ENCODE peak calls at places on chromosome 1, in four cellular contexts. T is H1, O is IMR-90, Y is H9. K is an unnamed sample.

GRCh38 chr1:6535214-6535613 is 19.1 kb downstream of the NOL9 start:
- DNase-seq in Y (no peak), O (no peak), T (no peak), K (no peak)

GRCh38 chr1:58397187-58397820 is 149.2 kb downstream of the OMA1 start:
- DNase-seq in T (no peak), O (peak), Y (no peak), K (peak)

GRCh38 chr1:17723684-17724083 is 31.4 kb upstream of the ACTL8 start:
- DNase-seq in T (no peak), O (no peak), Y (no peak), K (no peak)

GRCh38 chr1:89815040-89815439 is 5.8 kb upstream of the LRRC8D start:
- DNase-seq in O (no peak), Y (no peak), T (no peak), K (no peak)

GRCh38 chr1:97412737-97413136 is 508.1 kb downstream of the DPYD start:
- DNase-seq in Y (no peak), T (no peak), O (peak), K (no peak)

GRCh38 chr1:222068937-222069336 is 327.0 kb upstream of the DUSP10 start:
- DNase-seq in T (no peak), Y (no peak), O (no peak), K (no peak)

GRCh38 chr1:8373547-8374270 is 55.8 kb downstream of the SLC45A1 start:
- DNase-seq in T (no peak), Y (no peak), O (peak), K (peak)

GRCh38 chr1:119903443-119903835 is 7.1 kb upstream of the ADAM30 start:
- DNase-seq in Y (no peak), T (no peak), O (peak), K (no peak)

GRCh38 chr1:16438516-16438915 is 1.3 kb upstream of the SPATA21 start:
- DNase-seq in Y (no peak), O (no peak), T (no peak), K (no peak)

GRCh38 chr1:180194546-180195207 is 35.4 kb upstream of the LHX4 start:
- DNase-seq in O (no peak), T (no peak), Y (peak), K (no peak)

GRCh38 chr1:50604580-50604979 is 181.3 kb upstream of the DMRTA2 start:
- DNase-seq in Y (no peak), O (no peak), T (no peak), K (peak)

GRCh38 chr1:110069302-110070281 is 880 bp downstream of the ALX3 start:
- DNase-seq in Y (peak), T (peak), O (no peak), K (no peak)
- H4K5ac ChIP-seq in Y (no peak), T (no peak), O (no peak), K (no peak)

GRCh38 chr1:165897326-165898303 is 70.2 kb downstream of the UCK2 start:
- DNase-seq in O (peak), T (no peak), Y (peak), K (no peak)
- H3K4me2 ChIP-seq in O (peak), T (no peak), Y (no peak), K (no peak)

GRCh38 chr1:201515895-201516294 is 9.0 kb upstream of the CSRP1 start:
- DNase-seq in O (no peak), Y (no peak), T (no peak), K (no peak)

GRCh38 chr1:201516511-201517127 is 9.7 kb upstream of the CSRP1 start:
- DNase-seq in Y (no peak), T (no peak), O (no peak), K (no peak)

GRCh38 chr1:201517631-201518030 is 10.7 kb upstream of the CSRP1 start:
- DNase-seq in O (no peak), Y (no peak), T (no peak), K (peak)

GRCh38 chr1:201515062-201515750 is 8.3 kb upstream of the CSRP1 start:
- DNase-seq in Y (no peak), O (no peak), T (no peak), K (no peak)

GRCh38 chr1:201518105-201518504 is 11.2 kb upstream of the CSRP1 start:
- DNase-seq in O (no peak), Y (no peak), T (no peak), K (no peak)
- H4K8ac ChIP-seq in O (no peak), Y (no peak), T (no peak), K (no peak)

GRCh38 chr1:61459345-61459744 is 265.6 kb downstream of the TM2D1 start:
- DNase-seq in O (no peak), Y (no peak), T (no peak), K (no peak)

GRCh38 chr1:61461406-61462384 is 263.2 kb downstream of the TM2D1 start:
- DNase-seq in O (no peak), T (no peak), Y (no peak), K (peak)

GRCh38 chr1:61463220-61463619 is 261.7 kb downstream of the TM2D1 start:
- DNase-seq in Y (no peak), O (no peak), T (no peak), K (no peak)

GRCh38 chr1:61457526-61457925 is 267.4 kb downstream of the TM2D1 start:
- DNase-seq in T (no peak), O (no peak), Y (no peak), K (no peak)

DNA sequence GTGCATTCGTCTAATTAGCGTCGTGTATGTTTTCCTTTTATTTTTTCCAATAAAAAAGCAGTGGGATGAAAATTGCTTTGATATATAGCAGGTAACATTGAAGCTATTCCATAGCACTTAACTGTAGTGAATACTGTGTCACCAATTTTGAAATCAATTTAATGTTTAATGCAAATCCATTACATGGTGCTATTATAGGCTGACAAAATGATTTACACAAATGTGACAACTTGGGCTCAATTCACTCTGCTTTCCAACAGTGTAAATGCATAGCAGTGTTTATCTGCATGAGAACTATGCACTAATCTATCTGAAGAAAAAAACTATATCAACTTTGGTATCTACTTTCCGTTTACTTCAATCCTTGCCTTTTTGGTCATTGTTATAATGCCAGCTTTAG is 264.7 kb downstream of the TM2D1 start:
- DNase-seq in O (no peak), T (no peak), Y (no peak), K (no peak)
- H4K5ac ChIP-seq in O (no peak), T (no peak), Y (no peak), K (no peak)

GRCh38 chr1:21572735-21573277 is 63.6 kb downstream of the ALPL start:
- DNase-seq in O (no peak), Y (no peak), T (no peak), K (no peak)

GRCh38 chr1:21573475-21573874 is 64.3 kb downstream of the ALPL start:
- DNase-seq in O (no peak), Y (no peak), T (no peak), K (no peak)

GRCh38 chr1:21574464-21575151 is 65.4 kb downstream of the ALPL start:
- DNase-seq in O (no peak), T (peak), Y (peak), K (peak)

GRCh38 chr1:21575351-21575942 is 66.2 kb downstream of the ALPL start:
- DNase-seq in O (no peak), Y (no peak), T (no peak), K (no peak)

DNA sequence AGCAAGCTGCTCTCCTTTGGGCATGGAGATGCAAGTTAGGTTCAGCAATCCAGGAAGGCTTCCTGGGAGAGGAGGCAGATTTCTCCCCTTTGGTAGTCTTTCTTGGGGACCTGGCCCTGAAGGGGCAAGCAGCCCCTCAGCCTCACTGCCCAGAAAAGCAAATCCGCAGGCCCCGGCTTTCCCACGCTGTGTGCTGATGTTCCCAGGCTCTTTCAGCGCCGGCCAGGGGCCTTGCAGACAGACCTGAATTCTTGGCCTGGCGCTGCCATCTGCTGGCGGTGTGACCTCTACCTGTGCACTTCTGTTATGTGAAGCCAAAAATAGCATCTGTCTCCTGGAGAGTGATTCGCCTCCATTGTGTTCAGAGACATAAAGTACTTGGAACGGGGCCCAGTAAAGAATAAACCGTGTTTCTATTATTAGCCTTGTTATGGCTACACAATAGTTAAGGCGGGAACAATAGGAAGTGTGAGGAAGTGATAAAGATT is 64.8 kb downstream of the ALPL start:
- DNase-seq in T (peak), Y (peak), O (peak), K (peak)
- H3K4me2 ChIP-seq in T (no peak), Y (no peak), O (no peak), K (no peak)

GRCh38 chr1:1847061-1847460 is 43.8 kb downstream of the GNB1 start:
- DNase-seq in O (no peak), T (no peak), Y (no peak), K (peak)

GRCh38 chr1:1841575-1841991 is 49.3 kb downstream of the GNB1 start:
- DNase-seq in Y (no peak), O (no peak), T (no peak), K (no peak)

GRCh38 chr1:1847501-1848289 is 43.2 kb downstream of the GNB1 start:
- DNase-seq in T (no peak), Y (no peak), O (no peak), K (no peak)

GRCh38 chr1:1842360-1843146 is 48.3 kb downstream of the GNB1 start:
- DNase-seq in O (no peak), Y (no peak), T (no peak), K (no peak)

DNA sequence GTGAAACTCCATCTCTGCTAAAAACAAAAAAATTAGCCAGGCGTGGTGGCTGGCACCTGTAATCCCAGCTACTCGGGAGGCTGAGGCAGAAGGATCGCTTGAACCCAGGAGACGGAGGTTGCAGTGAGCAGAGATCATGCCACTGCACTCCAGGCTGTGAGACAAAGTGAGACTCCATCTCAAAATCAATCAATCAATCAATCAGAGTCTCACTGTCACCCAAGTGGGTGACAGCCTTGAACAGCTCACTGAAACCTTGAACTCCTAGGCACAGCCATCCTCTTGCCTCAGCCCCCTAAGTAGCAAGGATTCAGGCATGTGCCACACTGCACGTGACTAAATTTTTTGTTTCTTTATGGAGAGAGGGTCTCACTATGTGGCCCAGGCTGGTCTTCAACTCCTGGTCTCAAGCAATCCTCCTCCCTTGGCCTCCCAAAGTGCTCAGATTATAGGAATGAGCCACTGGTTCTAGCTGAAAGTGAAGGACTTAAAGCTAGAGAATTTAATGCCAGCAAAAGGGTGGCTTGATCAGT is 44.4 kb downstream of the GNB1 start:
- DNase-seq in Y (no peak), O (no peak), T (no peak), K (no peak)
- H4K8ac ChIP-seq in Y (no peak), O (no peak), T (no peak), K (no peak)

DNA sequence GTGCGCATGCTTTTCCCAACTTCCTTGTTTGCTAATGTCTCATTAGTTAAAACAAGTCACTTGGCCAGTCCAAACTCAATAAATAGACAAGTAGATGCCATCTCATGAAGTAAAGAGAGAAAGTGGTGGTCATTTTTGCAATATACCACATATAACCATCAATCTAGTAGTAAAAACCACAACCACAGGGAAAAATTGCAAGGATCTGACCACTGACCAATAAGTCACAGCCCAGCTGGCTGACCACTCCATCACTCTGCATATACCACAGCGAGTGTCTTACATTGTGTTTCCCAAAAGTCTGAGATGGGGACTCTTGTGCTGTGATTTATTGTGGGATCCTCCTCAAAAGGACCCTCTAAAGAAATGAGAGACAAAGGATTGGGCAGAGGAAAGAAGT is 76.0 kb downstream of the FH start:
- DNase-seq in O (no peak), T (no peak), Y (no peak), K (no peak)
- H4K5ac ChIP-seq in O (no peak), T (no peak), Y (no peak), K (no peak)

GRCh38 chr1:117846674-117847425 is 82.6 kb downstream of the GDAP2 start:
- DNase-seq in Y (no peak), O (no peak), T (no peak), K (no peak)
- H3K4me2 ChIP-seq in Y (no peak), O (no peak), T (no peak), K (no peak)